ENCODE peak calls at places on chromosomes 13 and 19, in four cellular contexts. One of them, this sample, is unnamed.
A peak's percentile ranks its signal among the peaks of the same experiment; 100 is the strongest.

GRCh38 chr13:45200701-45201230 is at the start of gene KCTD4:
- DNase-seq in CD4-positive, alpha-beta memory T cell: no peak
- DNase-seq in psoas muscle: no peak
- DNase-seq in astrocyte: peak; percentile 45
- DNase-seq in this sample: no peak

GRCh38 chr13:111051656-111052232 is 63.4 kb upstream of the ARHGEF7 start:
- DNase-seq in CD4-positive, alpha-beta memory T cell: no peak
- DNase-seq in psoas muscle: no peak
- DNase-seq in astrocyte: no peak
- DNase-seq in this sample: no peak

GRCh38 chr19:46859637-46860124 is 1.1 kb upstream of the ARHGAP35 start:
- DNase-seq in CD4-positive, alpha-beta memory T cell: no peak
- DNase-seq in psoas muscle: peak; percentile 88
- DNase-seq in astrocyte: no peak
- DNase-seq in this sample: peak; percentile 89

GRCh38 chr19:2475018-2475701 is 767 bp upstream of the GADD45B start:
- DNase-seq in CD4-positive, alpha-beta memory T cell: peak; percentile 63
- DNase-seq in psoas muscle: peak; percentile 54
- DNase-seq in astrocyte: peak; percentile 59
- DNase-seq in this sample: peak; percentile 63

GRCh38 chr13:43132228-43132627 is 108.8 kb downstream of the DNAJC15 start:
- DNase-seq in CD4-positive, alpha-beta memory T cell: no peak
- DNase-seq in psoas muscle: no peak
- DNase-seq in astrocyte: peak; percentile 36
- DNase-seq in this sample: no peak

GRCh38 chr19:11361037-11361770 is 6.0 kb downstream of the PLPPR2 start:
- DNase-seq in CD4-positive, alpha-beta memory T cell: no peak
- DNase-seq in psoas muscle: no peak
- DNase-seq in astrocyte: no peak
- DNase-seq in this sample: no peak

GRCh38 chr19:7870571-7871279 is 3.5 kb downstream of the PRR36 start:
- DNase-seq in CD4-positive, alpha-beta memory T cell: peak; percentile 30
- DNase-seq in psoas muscle: peak; percentile 56
- DNase-seq in astrocyte: no peak
- DNase-seq in this sample: peak; percentile 89

GRCh38 chr19:6278740-6279619 is 795 bp downstream of the MLLT1 start:
- DNase-seq in CD4-positive, alpha-beta memory T cell: peak; percentile 11
- DNase-seq in psoas muscle: no peak
- DNase-seq in astrocyte: no peak
- DNase-seq in this sample: no peak

GRCh38 chr19:20928371-20928770 is 5.3 kb downstream of the ZNF85 start:
- DNase-seq in CD4-positive, alpha-beta memory T cell: no peak
- DNase-seq in psoas muscle: no peak
- DNase-seq in astrocyte: peak; percentile 99
- DNase-seq in this sample: no peak

GRCh38 chr13:65783383-65783782 is 1446.8 kb downstream of the PCDH9 start:
- DNase-seq in CD4-positive, alpha-beta memory T cell: no peak
- DNase-seq in psoas muscle: no peak
- DNase-seq in astrocyte: no peak
- DNase-seq in this sample: no peak

GRCh38 chr13:43664700-43665191 is 122.0 kb downstream of the ENOX1 start:
- DNase-seq in CD4-positive, alpha-beta memory T cell: no peak
- DNase-seq in psoas muscle: no peak
- DNase-seq in astrocyte: peak; percentile 57
- DNase-seq in this sample: peak; percentile 76

GRCh38 chr19:51259348-51260245 is 8.7 kb downstream of the SIGLECL1 start:
- DNase-seq in CD4-positive, alpha-beta memory T cell: peak; percentile 1
- DNase-seq in psoas muscle: no peak
- DNase-seq in astrocyte: no peak
- DNase-seq in this sample: peak; percentile 13

GRCh38 chr13:97559030-97559429 is 125.1 kb downstream of the RAP2A start:
- DNase-seq in CD4-positive, alpha-beta memory T cell: no peak
- DNase-seq in psoas muscle: no peak
- DNase-seq in astrocyte: no peak
- DNase-seq in this sample: no peak

GRCh38 chr13:112670864-112671263 is 19.0 kb upstream of the ATP11A start:
- DNase-seq in CD4-positive, alpha-beta memory T cell: no peak
- DNase-seq in psoas muscle: no peak
- DNase-seq in astrocyte: no peak
- DNase-seq in this sample: no peak

GRCh38 chr13:95676100-95676774 is 702 bp upstream of the DNAJC3 start:
- DNase-seq in CD4-positive, alpha-beta memory T cell: peak; percentile 35
- DNase-seq in psoas muscle: no peak
- DNase-seq in astrocyte: peak; percentile 47
- DNase-seq in this sample: peak; percentile 0

GRCh38 chr19:6822311-6822670 is 49.8 kb downstream of the VAV1 start:
- DNase-seq in CD4-positive, alpha-beta memory T cell: no peak
- DNase-seq in psoas muscle: no peak
- DNase-seq in astrocyte: no peak
- DNase-seq in this sample: no peak

GRCh38 chr19:19381007-19381926 is 24.2 kb upstream of the GATAD2A start:
- DNase-seq in CD4-positive, alpha-beta memory T cell: no peak
- DNase-seq in psoas muscle: no peak
- DNase-seq in astrocyte: no peak
- DNase-seq in this sample: no peak

GRCh38 chr19:11098327-11098726 is 9.1 kb downstream of the LDLR start:
- DNase-seq in CD4-positive, alpha-beta memory T cell: no peak
- DNase-seq in psoas muscle: no peak
- DNase-seq in astrocyte: no peak
- DNase-seq in this sample: no peak

GRCh38 chr19:35318679-35319448 is 10.1 kb upstream of the CD22 start:
- DNase-seq in CD4-positive, alpha-beta memory T cell: no peak
- DNase-seq in psoas muscle: peak; percentile 72
- DNase-seq in astrocyte: peak; percentile 15
- DNase-seq in this sample: peak; percentile 94

GRCh38 chr13:35857769-35858168 is 273.4 kb downstream of the DCLK1 start:
- DNase-seq in CD4-positive, alpha-beta memory T cell: no peak
- DNase-seq in psoas muscle: no peak
- DNase-seq in astrocyte: peak; percentile 75
- DNase-seq in this sample: no peak

GRCh38 chr19:42443944-42444398 is 1.2 kb upstream of the CXCL17 start:
- DNase-seq in CD4-positive, alpha-beta memory T cell: no peak
- DNase-seq in psoas muscle: no peak
- DNase-seq in astrocyte: no peak
- DNase-seq in this sample: no peak

GRCh38 chr13:39749528-39749927 is 94.1 kb downstream of the COG6 start:
- DNase-seq in CD4-positive, alpha-beta memory T cell: no peak
- DNase-seq in psoas muscle: no peak
- DNase-seq in astrocyte: no peak
- DNase-seq in this sample: no peak

GRCh38 chr13:93529961-93530360 is 303.4 kb downstream of the GPC6 start:
- DNase-seq in CD4-positive, alpha-beta memory T cell: no peak
- DNase-seq in psoas muscle: no peak
- DNase-seq in astrocyte: no peak
- DNase-seq in this sample: no peak

GRCh38 chr19:15536350-15536749 is 28.0 kb downstream of the CYP4F22 start:
- DNase-seq in CD4-positive, alpha-beta memory T cell: no peak
- DNase-seq in psoas muscle: no peak
- DNase-seq in astrocyte: no peak
- DNase-seq in this sample: no peak

GRCh38 chr19:15534957-15535864 is 26.9 kb downstream of the CYP4F22 start:
- DNase-seq in CD4-positive, alpha-beta memory T cell: no peak
- DNase-seq in psoas muscle: no peak
- DNase-seq in astrocyte: no peak
- DNase-seq in this sample: no peak

GRCh38 chr19:15540435-15540834 is 32.1 kb downstream of the CYP4F22 start:
- DNase-seq in CD4-positive, alpha-beta memory T cell: no peak
- DNase-seq in psoas muscle: no peak
- DNase-seq in astrocyte: no peak
- DNase-seq in this sample: no peak

GRCh38 chr19:15539638-15540037 is 31.3 kb downstream of the CYP4F22 start:
- DNase-seq in CD4-positive, alpha-beta memory T cell: no peak
- DNase-seq in psoas muscle: no peak
- DNase-seq in astrocyte: no peak
- DNase-seq in this sample: no peak

GRCh38 chr19:15538774-15539173 is 30.4 kb downstream of the CYP4F22 start:
- DNase-seq in CD4-positive, alpha-beta memory T cell: no peak
- DNase-seq in psoas muscle: no peak
- DNase-seq in astrocyte: no peak
- DNase-seq in this sample: no peak
- H3K9me3 ChIP-seq in CD4-positive, alpha-beta memory T cell: no peaks in the 10 kb centered on the region
- H3K9me3 ChIP-seq in psoas muscle: no peaks in the 10 kb centered on the region
- H3K9me3 ChIP-seq in astrocyte: no peaks in the 10 kb centered on the region
- H3K9me3 ChIP-seq in this sample: peaks cover 14% of the 10 kb centered on the region

GRCh38 chr19:49422407-49423277 is 599 bp downstream of the PTH2 start:
- DNase-seq in CD4-positive, alpha-beta memory T cell: peak; percentile 54
- DNase-seq in psoas muscle: peak; percentile 56
- DNase-seq in astrocyte: no peak
- DNase-seq in this sample: peak; percentile 55

GRCh38 chr19:49421878-49422202 is 1.4 kb downstream of the PTH2 start:
- DNase-seq in CD4-positive, alpha-beta memory T cell: no peak
- DNase-seq in psoas muscle: no peak
- DNase-seq in astrocyte: no peak
- DNase-seq in this sample: no peak

GRCh38 chr19:49425178-49425577 is at the start of gene GFY:
- DNase-seq in CD4-positive, alpha-beta memory T cell: no peak
- DNase-seq in psoas muscle: no peak
- DNase-seq in astrocyte: no peak
- DNase-seq in this sample: no peak

GRCh38 chr19:49423985-49424303 is 703 bp upstream of the PTH2 start:
- DNase-seq in CD4-positive, alpha-beta memory T cell: peak; percentile 55
- DNase-seq in psoas muscle: no peak
- DNase-seq in astrocyte: no peak
- DNase-seq in this sample: no peak

GRCh38 chr19:49423278-49423984 is at the start of gene PTH2:
- DNase-seq in CD4-positive, alpha-beta memory T cell: no peak
- DNase-seq in psoas muscle: no peak
- DNase-seq in astrocyte: no peak
- DNase-seq in this sample: no peak
- H3K4me3 ChIP-seq in CD4-positive, alpha-beta memory T cell: peak within 1 kb of the TSS; percentile 47
- H3K4me3 ChIP-seq in psoas muscle: peak within 1 kb of the TSS; percentile 46
- H3K4me3 ChIP-seq in astrocyte: no peak within 1 kb of the TSS
- H3K4me3 ChIP-seq in this sample: no peak within 1 kb of the TSS

DNA sequence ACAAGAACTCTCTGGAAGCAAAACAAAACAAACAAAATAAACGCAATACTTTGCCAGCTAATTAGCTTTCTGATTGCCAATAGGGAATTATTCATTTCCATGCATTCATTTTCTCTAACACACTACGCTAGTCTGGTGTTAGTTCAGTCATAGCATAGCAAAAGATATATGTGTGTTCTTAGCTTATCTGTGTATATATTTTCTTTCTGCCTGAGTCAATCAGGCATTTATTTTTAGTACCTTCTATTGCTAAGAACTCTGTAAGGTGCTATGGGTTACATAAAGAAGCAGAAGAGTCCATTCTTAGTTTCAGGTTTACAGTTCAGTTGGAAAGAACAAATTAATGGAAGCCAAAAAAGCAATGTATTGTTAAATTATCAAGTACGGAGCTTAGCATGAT is 490.9 kb downstream of the KLF5 start:
- DNase-seq in CD4-positive, alpha-beta memory T cell: no peak
- DNase-seq in psoas muscle: no peak
- DNase-seq in astrocyte: no peak
- DNase-seq in this sample: no peak
- H3K27me3 ChIP-seq in CD4-positive, alpha-beta memory T cell: no peaks in the 10 kb centered on the region
- H3K27me3 ChIP-seq in psoas muscle: no peaks in the 10 kb centered on the region
- H3K27me3 ChIP-seq in astrocyte: no peaks in the 10 kb centered on the region
- H3K27me3 ChIP-seq in this sample: no peaks in the 10 kb centered on the region

DNA sequence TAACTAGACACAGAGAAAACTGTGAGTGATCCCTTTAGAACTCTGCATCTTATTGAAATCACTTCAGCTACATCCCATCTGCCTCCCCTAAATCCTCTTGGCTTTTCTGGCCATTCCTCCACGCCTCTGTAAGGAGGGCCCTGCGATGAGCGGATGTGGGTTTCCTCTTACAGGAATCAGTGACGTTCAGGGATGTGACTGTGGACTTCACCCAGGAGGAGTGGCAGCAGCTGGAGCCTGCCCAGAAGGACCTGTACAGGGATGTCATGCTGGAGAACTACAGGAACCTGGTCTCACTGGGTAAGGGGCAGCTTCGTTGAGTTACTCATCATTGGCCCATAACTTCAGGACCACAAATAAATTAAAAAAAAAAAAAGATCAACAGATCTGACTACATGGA is 18.5 kb downstream of the ZNF71 start:
- DNase-seq in CD4-positive, alpha-beta memory T cell: no peak
- DNase-seq in psoas muscle: no peak
- DNase-seq in astrocyte: no peak
- DNase-seq in this sample: no peak
- H3K9me3 ChIP-seq in CD4-positive, alpha-beta memory T cell: peaks cover 8% of the 10 kb centered on the region
- H3K9me3 ChIP-seq in psoas muscle: peaks cover 64% of the 10 kb centered on the region
- H3K9me3 ChIP-seq in astrocyte: peaks cover 6% of the 10 kb centered on the region
- H3K9me3 ChIP-seq in this sample: peaks cover 36% of the 10 kb centered on the region

DNA sequence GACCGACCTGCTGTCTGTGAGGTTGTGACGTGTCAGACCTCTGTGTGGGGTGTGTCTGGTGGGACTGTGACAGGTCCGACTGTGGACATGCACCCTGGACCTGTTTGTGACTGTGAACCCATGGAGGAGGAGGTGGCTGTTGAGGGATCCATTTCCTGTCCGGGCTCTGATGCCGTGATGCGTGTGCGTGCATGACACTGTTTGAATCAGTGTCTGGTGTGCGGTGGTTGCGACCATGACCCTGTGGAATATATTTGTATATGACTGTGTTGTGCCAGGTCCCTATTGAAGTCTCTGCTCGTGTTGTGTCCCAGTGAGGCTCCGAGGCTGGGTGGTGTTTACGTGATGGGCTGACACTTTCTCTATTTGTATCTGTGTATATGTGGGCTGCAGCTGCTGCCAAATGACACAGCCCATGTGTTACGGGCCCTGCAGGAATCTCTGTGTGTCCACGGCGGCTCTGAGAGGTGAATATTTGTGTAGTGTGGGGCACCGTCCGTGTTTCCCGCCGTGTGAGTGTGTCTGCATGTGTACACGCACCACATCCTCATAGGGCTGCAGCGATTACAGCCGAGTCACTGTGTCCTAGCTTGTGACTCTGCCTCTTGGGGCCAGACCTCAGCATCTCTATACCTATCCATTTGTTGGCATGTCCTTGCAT is 18.3 kb downstream of the CCDC97 start:
- DNase-seq in CD4-positive, alpha-beta memory T cell: no peak
- DNase-seq in psoas muscle: no peak
- DNase-seq in astrocyte: no peak
- DNase-seq in this sample: peak; percentile 36
- H3K4me3 ChIP-seq in CD4-positive, alpha-beta memory T cell: no peak overlapping the region
- H3K4me3 ChIP-seq in psoas muscle: peak overlapping the region; percentile 53
- H3K4me3 ChIP-seq in astrocyte: no peak overlapping the region
- H3K4me3 ChIP-seq in this sample: no peak overlapping the region